ENCODE peak calls at places on chromosomes 2 and 18, in six cellular contexts. One of them, this sample, is unnamed.

GRCh38 chr2:25714740-25715139 is 41.4 kb upstream of the DTNB start:
- DNase-seq in PC-3: peak; percentile 51
- DNase-seq in lung: no peak
- DNase-seq in stomach: no peak
- DNase-seq in MM.1S: no peak
- DNase-seq in IMR-90: peak; percentile 16
- DNase-seq in this sample: no peak

GRCh38 chr2:71813801-71814470 is 333.7 kb downstream of the CYP26B1 start:
- DNase-seq in PC-3: no peak
- DNase-seq in lung: no peak
- DNase-seq in stomach: no peak
- DNase-seq in MM.1S: no peak
- DNase-seq in IMR-90: no peak
- DNase-seq in this sample: no peak

GRCh38 chr2:11187083-11187619 is 31.9 kb downstream of the SLC66A3 start:
- DNase-seq in PC-3: peak; percentile 52
- DNase-seq in lung: no peak
- DNase-seq in stomach: no peak
- DNase-seq in MM.1S: no peak
- DNase-seq in IMR-90: peak; percentile 77
- DNase-seq in this sample: no peak

GRCh38 chr2:15812187-15812830 is 128.0 kb upstream of the MYCN start:
- DNase-seq in PC-3: no peak
- DNase-seq in lung: no peak
- DNase-seq in stomach: no peak
- DNase-seq in MM.1S: no peak
- DNase-seq in IMR-90: no peak
- DNase-seq in this sample: no peak

GRCh38 chr2:147829106-147829505 is 15.7 kb upstream of the ACVR2A start:
- DNase-seq in PC-3: peak; percentile 85
- DNase-seq in lung: no peak
- DNase-seq in stomach: no peak
- DNase-seq in MM.1S: no peak
- DNase-seq in IMR-90: peak; percentile 88
- DNase-seq in this sample: no peak

GRCh38 chr18:10035306-10035991 is 121.6 kb downstream of the VAPA start:
- DNase-seq in PC-3: peak; percentile 11
- DNase-seq in lung: peak; percentile 77
- DNase-seq in stomach: peak; percentile 37
- DNase-seq in MM.1S: no peak
- DNase-seq in IMR-90: no peak
- DNase-seq in this sample: no peak

GRCh38 chr2:190879474-190880373 is 897 bp upstream of the GLS start:
- DNase-seq in PC-3: no peak
- DNase-seq in lung: no peak
- DNase-seq in stomach: no peak
- DNase-seq in MM.1S: no peak
- DNase-seq in IMR-90: no peak
- DNase-seq in this sample: no peak

GRCh38 chr2:42072349-42073118 is 24.7 kb downstream of the PKDCC start:
- DNase-seq in PC-3: no peak
- DNase-seq in lung: no peak
- DNase-seq in stomach: peak; percentile 44
- DNase-seq in MM.1S: no peak
- DNase-seq in IMR-90: peak; percentile 48
- DNase-seq in this sample: no peak

GRCh38 chr2:43759195-43759594 is 14.6 kb upstream of the DYNC2LI1 start:
- DNase-seq in PC-3: peak; percentile 91
- DNase-seq in lung: no peak
- DNase-seq in stomach: no peak
- DNase-seq in MM.1S: no peak
- DNase-seq in IMR-90: peak; percentile 73
- DNase-seq in this sample: peak; percentile 92

GRCh38 chr2:66862871-66863650 is 428.1 kb downstream of the MEIS1 start:
- DNase-seq in PC-3: peak; percentile 48
- DNase-seq in lung: no peak
- DNase-seq in stomach: no peak
- DNase-seq in MM.1S: no peak
- DNase-seq in IMR-90: peak; percentile 90
- DNase-seq in this sample: no peak

GRCh38 chr2:227933891-227934290 is 62.5 kb downstream of the DAW1 start:
- DNase-seq in PC-3: no peak
- DNase-seq in lung: no peak
- DNase-seq in stomach: no peak
- DNase-seq in MM.1S: no peak
- DNase-seq in IMR-90: no peak
- DNase-seq in this sample: no peak

GRCh38 chr18:13917401-13917800 is 2.1 kb upstream of the MC2R start:
- DNase-seq in PC-3: no peak
- DNase-seq in lung: no peak
- DNase-seq in stomach: no peak
- DNase-seq in MM.1S: no peak
- DNase-seq in IMR-90: no peak
- DNase-seq in this sample: no peak

GRCh38 chr2:10654069-10654468 is 35.7 kb downstream of the NOL10 start:
- DNase-seq in PC-3: peak; percentile 87
- DNase-seq in lung: peak; percentile 42
- DNase-seq in stomach: no peak
- DNase-seq in MM.1S: peak; percentile 57
- DNase-seq in IMR-90: peak; percentile 37
- DNase-seq in this sample: peak; percentile 70

GRCh38 chr2:150358468-150358807 is 129.0 kb downstream of the RND3 start:
- DNase-seq in PC-3: no peak
- DNase-seq in lung: no peak
- DNase-seq in stomach: no peak
- DNase-seq in MM.1S: no peak
- DNase-seq in IMR-90: no peak
- DNase-seq in this sample: no peak

GRCh38 chr2:167388497-167388896 is 500.2 kb downstream of the XIRP2 start:
- DNase-seq in PC-3: no peak
- DNase-seq in lung: no peak
- DNase-seq in stomach: no peak
- DNase-seq in MM.1S: no peak
- DNase-seq in IMR-90: no peak
- DNase-seq in this sample: no peak

GRCh38 chr2:24124003-24124585 is 825 bp downstream of the FAM228B start:
- DNase-seq in PC-3: peak; percentile 32
- DNase-seq in lung: no peak
- DNase-seq in stomach: no peak
- DNase-seq in MM.1S: no peak
- DNase-seq in IMR-90: peak; percentile 34
- DNase-seq in this sample: no peak

GRCh38 chr2:200300650-200301314 is 5.7 kb upstream of the SPATS2L start:
- DNase-seq in PC-3: peak; percentile 92
- DNase-seq in lung: no peak
- DNase-seq in stomach: no peak
- DNase-seq in MM.1S: no peak
- DNase-seq in IMR-90: peak; percentile 76
- DNase-seq in this sample: peak; percentile 73

GRCh38 chr2:120367649-120368048 is 21.7 kb downstream of the INHBB start:
- DNase-seq in PC-3: peak; percentile 97
- DNase-seq in lung: no peak
- DNase-seq in stomach: no peak
- DNase-seq in MM.1S: no peak
- DNase-seq in IMR-90: peak; percentile 5
- DNase-seq in this sample: peak; percentile 12

GRCh38 chr2:137939026-137939425 is 25.2 kb upstream of the HNMT start:
- DNase-seq in PC-3: no peak
- DNase-seq in lung: no peak
- DNase-seq in stomach: no peak
- DNase-seq in MM.1S: no peak
- DNase-seq in IMR-90: no peak
- DNase-seq in this sample: no peak

GRCh38 chr18:33733376-33733775 is 155.4 kb downstream of the ASXL3 start:
- DNase-seq in PC-3: no peak
- DNase-seq in lung: no peak
- DNase-seq in stomach: no peak
- DNase-seq in MM.1S: no peak
- DNase-seq in IMR-90: no peak
- DNase-seq in this sample: no peak

GRCh38 chr2:82875891-82876290 is 1583.2 kb downstream of the SUCLG1 start:
- DNase-seq in PC-3: no peak
- DNase-seq in lung: no peak
- DNase-seq in stomach: no peak
- DNase-seq in MM.1S: no peak
- DNase-seq in IMR-90: no peak
- DNase-seq in this sample: no peak

GRCh38 chr2:64525323-64525625 is 1.1 kb downstream of the AFTPH start:
- DNase-seq in PC-3: peak; percentile 51
- DNase-seq in lung: no peak
- DNase-seq in stomach: no peak
- DNase-seq in MM.1S: peak; percentile 24
- DNase-seq in IMR-90: peak; percentile 16
- DNase-seq in this sample: no peak

GRCh38 chr2:153455856-153456255 is 22.7 kb downstream of the RPRM start:
- DNase-seq in PC-3: no peak
- DNase-seq in lung: no peak
- DNase-seq in stomach: no peak
- DNase-seq in MM.1S: no peak
- DNase-seq in IMR-90: no peak
- DNase-seq in this sample: no peak

GRCh38 chr18:62399781-62400308 is 74.7 kb downstream of the TNFRSF11A start:
- DNase-seq in PC-3: peak; percentile 93
- DNase-seq in lung: no peak
- DNase-seq in stomach: no peak
- DNase-seq in MM.1S: no peak
- DNase-seq in IMR-90: no peak
- DNase-seq in this sample: no peak

GRCh38 chr2:86622409-86622877 is 1.2 kb downstream of the RNF103 start:
- DNase-seq in PC-3: peak; percentile 40
- DNase-seq in lung: peak; percentile 38
- DNase-seq in stomach: peak; percentile 44
- DNase-seq in MM.1S: peak; percentile 43
- DNase-seq in IMR-90: peak; percentile 10
- DNase-seq in this sample: no peak

GRCh38 chr18:49768051-49768391 is 45.3 kb downstream of the ACAA2 start:
- DNase-seq in PC-3: peak; percentile 52
- DNase-seq in lung: peak; percentile 48
- DNase-seq in stomach: peak; percentile 65
- DNase-seq in MM.1S: peak; percentile 28
- DNase-seq in IMR-90: peak; percentile 65
- DNase-seq in this sample: no peak

GRCh38 chr2:160943429-160943828 is 216.8 kb upstream of the TANK start:
- DNase-seq in PC-3: no peak
- DNase-seq in lung: no peak
- DNase-seq in stomach: no peak
- DNase-seq in MM.1S: no peak
- DNase-seq in IMR-90: no peak
- DNase-seq in this sample: no peak
- TF ChIP-seq CTCF in PC-3: no peak
- TF ChIP-seq CTCF in lung: no peak
- TF ChIP-seq CTCF in stomach: no peak
- TF ChIP-seq CTCF in MM.1S: no peak
- TF ChIP-seq CTCF in IMR-90: no peak
- TF ChIP-seq CTCF in this sample: no peak

DNA sequence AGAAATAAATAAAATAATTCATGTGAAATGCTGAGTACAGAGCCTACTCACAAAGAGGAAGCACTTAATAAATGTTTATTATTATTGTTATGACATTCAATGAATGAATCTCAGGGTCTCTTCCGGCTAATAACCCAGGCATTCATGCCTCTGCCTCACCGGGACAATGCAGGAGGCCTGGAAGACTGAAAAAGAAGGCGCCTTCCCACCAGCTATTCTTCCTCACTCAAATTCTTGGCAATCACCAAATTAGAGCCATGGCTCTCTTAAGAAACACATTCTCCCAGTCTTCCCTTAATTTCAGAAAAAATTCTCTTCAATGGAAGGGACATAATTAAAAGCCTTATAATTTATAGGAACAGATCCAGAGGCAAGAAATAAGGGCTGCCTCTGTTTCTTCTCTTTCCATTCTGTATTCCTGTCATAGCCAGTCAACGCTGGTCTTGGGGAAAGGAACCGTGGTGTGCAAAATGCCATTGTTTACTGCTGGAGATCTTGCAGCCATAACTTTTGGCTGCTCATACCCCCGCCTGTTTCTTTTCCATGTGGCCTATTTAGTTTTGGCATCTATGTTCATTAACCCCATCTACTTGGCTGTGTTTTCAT is 32.8 kb downstream of the DTNA start:
- DNase-seq in PC-3: no peak
- DNase-seq in lung: no peak
- DNase-seq in stomach: no peak
- DNase-seq in MM.1S: no peak
- DNase-seq in IMR-90: no peak
- DNase-seq in this sample: no peak
- H3K4me3 ChIP-seq in PC-3: no peak overlapping the region
- H3K4me3 ChIP-seq in lung: no peak overlapping the region
- H3K4me3 ChIP-seq in stomach: no peak overlapping the region
- H3K4me3 ChIP-seq in MM.1S: no peak overlapping the region
- H3K4me3 ChIP-seq in IMR-90: no peak overlapping the region
- H3K4me3 ChIP-seq in this sample: no peak overlapping the region

GRCh38 chr2:222269132-222269531 is 29.7 kb downstream of the PAX3 start:
- DNase-seq in PC-3: no peak
- DNase-seq in lung: no peak
- DNase-seq in stomach: no peak
- DNase-seq in MM.1S: no peak
- DNase-seq in IMR-90: no peak
- DNase-seq in this sample: no peak
- H3K27me3 ChIP-seq in PC-3: peaks cover 93% of the 10 kb centered on the region
- H3K27me3 ChIP-seq in lung: no peaks in the 10 kb centered on the region
- H3K27me3 ChIP-seq in stomach: peaks cover 71% of the 10 kb centered on the region
- H3K27me3 ChIP-seq in MM.1S: no peaks in the 10 kb centered on the region
- H3K27me3 ChIP-seq in IMR-90: no peaks in the 10 kb centered on the region
- H3K27me3 ChIP-seq in this sample: peaks cover 17% of the 10 kb centered on the region

DNA sequence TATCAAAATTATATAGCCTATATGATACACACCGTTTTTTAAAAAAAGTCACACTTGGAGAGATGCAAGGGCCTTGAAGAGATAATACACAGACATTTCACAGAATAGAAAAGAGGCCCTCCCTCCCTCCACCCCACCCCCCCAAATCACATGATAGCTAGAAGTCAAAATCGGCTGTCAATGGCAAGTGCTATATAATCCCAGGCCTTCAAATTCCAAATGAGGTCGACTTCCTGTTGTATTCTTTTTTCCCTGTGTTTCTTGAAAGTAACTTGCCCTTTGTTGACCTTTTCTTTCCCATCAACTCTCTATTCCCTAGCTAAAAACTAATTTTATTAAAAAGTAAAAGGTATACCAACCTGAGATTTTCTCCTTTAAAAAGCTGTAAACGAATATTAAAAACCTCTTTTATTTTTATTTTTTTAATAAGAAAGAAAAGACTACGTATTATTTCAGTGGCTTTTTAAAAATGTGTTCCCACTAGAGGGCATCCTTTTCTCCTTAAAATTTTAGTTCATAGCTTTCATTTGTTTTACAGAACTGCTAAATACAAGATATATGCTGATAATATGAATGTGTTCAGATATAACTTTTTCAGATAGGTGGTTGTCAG is 46.6 kb downstream of the KCMF1 start:
- DNase-seq in PC-3: peak; percentile 53
- DNase-seq in lung: no peak
- DNase-seq in stomach: no peak
- DNase-seq in MM.1S: no peak
- DNase-seq in IMR-90: peak; percentile 36
- DNase-seq in this sample: no peak
- TF ChIP-seq CTCF in PC-3: peak; percentile 52
- TF ChIP-seq CTCF in lung: no peak
- TF ChIP-seq CTCF in stomach: no peak
- TF ChIP-seq CTCF in MM.1S: peak; percentile 13
- TF ChIP-seq CTCF in IMR-90: peak; percentile 37
- TF ChIP-seq CTCF in this sample: peak; percentile 12